ENCODE peak calls at places on chromosomes 13 and 19, in six cellular contexts. F is breast epithelium, B is stomach, C is right lobe of liver, V is ovary, Y is spleen. U is an unnamed sample.
A peak's percentile ranks its signal among the peaks of the same experiment; 100 is the strongest.

GRCh38 chr19:2219726-2220125 is 16.4 kb downstream of the PLEKHJ1 start:
- DNase-seq in C (no peak), V (no peak), B (no peak), F (no peak), Y (no peak), U (no peak)

GRCh38 chr13:111183959-111184684 is 69.0 kb downstream of the ARHGEF7 start:
- DNase-seq in B (no peak), Y (no peak), C (no peak), V (peak; percentile 59), F (no peak), U (no peak)

GRCh38 chr13:44155422-44156293 is 218.0 kb upstream of the SERP2 start:
- DNase-seq in V (peak; percentile 70), B (peak; percentile 70), C (no peak), F (peak; percentile 57), Y (no peak), U (peak; percentile 61)

GRCh38 chr19:12112238-12112637 is 27.9 kb downstream of the ZNF20 start:
- DNase-seq in Y (no peak), B (no peak), C (no peak), F (no peak), V (no peak), U (no peak)

GRCh38 chr13:71218960-71219359 is 648.0 kb downstream of the DACH1 start:
- DNase-seq in Y (no peak), B (no peak), V (no peak), C (no peak), F (no peak), U (no peak)

GRCh38 chr13:111361873-111362648 is 41.6 kb downstream of the TEX29 start:
- DNase-seq in Y (peak; percentile 46), F (no peak), C (no peak), B (peak; percentile 20), V (no peak), U (no peak)

GRCh38 chr13:98599502-98600328 is 22.8 kb upstream of the STK24 start:
- DNase-seq in V (no peak), C (no peak), F (no peak), Y (no peak), B (no peak), U (no peak)

GRCh38 chr13:110876592-110876991 is 38.3 kb downstream of the ANKRD10 start:
- DNase-seq in Y (no peak), C (no peak), B (no peak), V (no peak), F (no peak), U (no peak)

GRCh38 chr19:28140201-28140600 is 1072.8 kb downstream of the UQCRFS1 start:
- DNase-seq in Y (no peak), F (no peak), B (no peak), V (no peak), C (no peak), U (no peak)

GRCh38 chr19:31160346-31160926 is 188.8 kb downstream of the TSHZ3 start:
- DNase-seq in C (no peak), V (no peak), F (no peak), Y (no peak), B (no peak), U (no peak)

GRCh38 chr13:42181381-42181953 is 90.5 kb upstream of the AKAP11 start:
- DNase-seq in V (no peak), Y (no peak), F (no peak), C (no peak), B (no peak), U (no peak)

GRCh38 chr13:52599037-52599852 is 43.0 kb upstream of the HNRNPA1L2 start:
- DNase-seq in C (no peak), Y (no peak), V (no peak), F (no peak), B (no peak), U (no peak)

GRCh38 chr13:107329991-107330390 is 762.1 kb upstream of the ARGLU1 start:
- DNase-seq in B (no peak), F (no peak), C (no peak), Y (no peak), V (no peak), U (no peak)

GRCh38 chr13:65057986-65058385 is 2172.2 kb downstream of the PCDH9 start:
- DNase-seq in F (no peak), C (no peak), Y (no peak), V (no peak), B (no peak), U (no peak)

GRCh38 chr19:1717970-1718264 is 35.4 kb upstream of the ONECUT3 start:
- DNase-seq in B (no peak), Y (no peak), F (no peak), C (no peak), V (no peak), U (no peak)

GRCh38 chr19:55638864-55639359 is 1.9 kb upstream of the ZNF580 start:
- DNase-seq in C (no peak), B (no peak), V (no peak), Y (no peak), F (no peak), U (peak; percentile 37)

GRCh38 chr13:80871481-80871880 is 530.6 kb upstream of the SPRY2 start:
- DNase-seq in V (no peak), C (no peak), Y (no peak), F (no peak), B (no peak), U (no peak)

GRCh38 chr19:42170715-42171114 is 38.5 kb upstream of the POU2F2 start:
- DNase-seq in C (no peak), Y (no peak), B (no peak), F (no peak), V (no peak), U (no peak)

GRCh38 chr13:114264886-114265611 is 16.4 kb upstream of the UPF3A start:
- DNase-seq in F (no peak), V (no peak), C (no peak), Y (no peak), B (no peak), U (no peak)

GRCh38 chr13:114263590-114263989 is 17.8 kb upstream of the UPF3A start:
- DNase-seq in V (no peak), F (no peak), B (no peak), C (no peak), Y (no peak), U (no peak)

GRCh38 chr13:114269281-114269770 is 12.1 kb upstream of the UPF3A start:
- DNase-seq in V (no peak), C (no peak), B (no peak), Y (no peak), F (no peak), U (no peak)

GRCh38 chr13:114268344-114269280 is 12.8 kb upstream of the UPF3A start:
- DNase-seq in B (no peak), V (no peak), C (no peak), F (no peak), Y (no peak), U (no peak)

GRCh38 chr13:114266241-114266640 is 15.2 kb upstream of the UPF3A start:
- DNase-seq in Y (no peak), B (no peak), C (no peak), V (no peak), F (no peak), U (no peak)
- H3K36me3 ChIP-seq in Y (peaks cover 87% of the 10 kb centered on the region), B (peaks cover 93% of the 10 kb centered on the region), C (peaks cover 68% of the 10 kb centered on the region), V (no peaks in the 10 kb centered on the region), F (no peaks in the 10 kb centered on the region), U (peaks cover 98% of the 10 kb centered on the region)

GRCh38 chr13:100589178-100589725 is 663 bp upstream of the GGACT start:
- DNase-seq in F (no peak), V (no peak), C (no peak), Y (no peak), B (no peak), U (no peak)

GRCh38 chr13:100584901-100585300 is 3.7 kb downstream of the GGACT start:
- DNase-seq in B (no peak), V (no peak), F (no peak), Y (no peak), C (no peak), U (no peak)

GRCh38 chr13:100594255-100594654 is 5.7 kb upstream of the GGACT start:
- DNase-seq in C (no peak), Y (no peak), F (no peak), B (no peak), V (no peak), U (no peak)

DNA sequence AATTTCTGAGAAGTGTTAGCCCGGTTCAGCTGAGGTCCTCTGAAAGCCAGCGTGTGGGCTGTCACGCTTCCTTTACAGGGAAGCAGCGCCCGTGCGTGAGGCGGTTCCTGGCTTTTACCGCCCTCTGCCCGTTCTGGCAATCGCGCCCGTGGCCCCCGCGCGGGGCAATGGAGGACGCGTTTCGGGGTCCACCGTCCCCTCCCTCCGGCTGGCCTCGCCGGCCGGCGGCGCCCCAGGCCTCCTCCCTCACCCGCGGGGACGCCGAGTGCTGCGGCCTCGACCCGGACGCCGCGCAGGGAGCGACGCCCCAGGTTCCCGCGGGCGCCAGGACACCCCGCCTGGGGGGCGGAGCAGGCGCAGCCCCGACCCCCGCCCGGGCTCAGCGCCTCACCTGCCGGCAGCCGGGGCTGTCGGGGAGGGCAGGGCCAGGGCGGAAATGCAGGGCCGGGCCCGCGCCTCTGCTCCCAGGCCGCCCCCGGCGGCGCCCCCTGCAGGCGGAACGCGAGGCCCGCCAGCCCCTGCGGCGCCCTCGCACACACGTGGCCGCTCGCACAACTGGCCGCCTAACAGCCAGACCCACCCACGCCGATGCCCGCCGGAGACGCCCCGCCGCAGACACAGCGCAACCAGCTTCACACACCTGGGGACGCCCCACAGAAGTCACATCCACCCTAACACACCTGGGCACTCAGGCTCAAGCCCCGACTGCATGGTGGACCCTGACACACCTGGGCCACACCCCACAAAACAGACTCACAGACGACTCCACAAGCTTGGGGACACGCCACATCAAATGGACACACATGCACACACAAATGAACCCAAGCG is at the start of gene GGACT:
- DNase-seq in F (peak; percentile 66), Y (peak; percentile 96), B (peak; percentile 79), V (peak; percentile 88), C (peak; percentile 75), U (peak; percentile 66)
- TF ChIP-seq POLR2A in F (no peak), Y (no peak), B (no peak), V (no peak), C (peak; percentile 58), U (no peak)

GRCh38 chr19:35744335-35744687 is 907 bp downstream of the U2AF1L4 start:
- DNase-seq in Y (no peak), C (no peak), F (no peak), B (no peak), V (no peak), U (no peak)

GRCh38 chr19:35745328-35746086 is at the start of the genes PSENEN and U2AF1L4:
- DNase-seq in V (peak; percentile 98), Y (peak; percentile 99), B (peak; percentile 98), F (peak; percentile 97), C (peak; percentile 98), U (peak; percentile 98)

GRCh38 chr19:35744688-35745327 is 410 bp downstream of the U2AF1L4 start:
- DNase-seq in C (peak; percentile 98), B (peak; percentile 96), Y (peak; percentile 98), V (peak; percentile 95), F (peak; percentile 95), U (peak; percentile 96)

GRCh38 chr19:35746556-35746955 is 1.1 kb downstream of the PSENEN start:
- DNase-seq in V (no peak), B (no peak), F (no peak), Y (no peak), C (no peak), U (no peak)

DNA sequence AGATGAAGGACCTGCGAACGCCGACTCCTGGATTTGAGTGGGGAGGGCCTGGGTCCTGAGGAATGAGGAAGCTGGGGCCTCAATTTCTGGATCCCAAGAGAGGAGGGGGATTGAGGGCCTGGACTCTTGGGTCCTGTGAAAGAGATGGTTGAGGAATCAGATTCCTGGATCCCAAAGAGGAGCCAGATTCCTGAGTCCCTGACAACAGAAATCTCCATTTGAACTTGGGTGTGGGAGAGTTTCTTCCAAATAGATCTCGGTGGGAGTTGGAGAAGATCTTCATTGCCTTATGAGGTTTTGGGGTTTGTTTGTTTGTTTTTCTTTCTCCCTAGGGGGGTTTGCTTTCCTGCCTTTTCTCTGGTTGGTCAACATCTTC is 624 bp downstream of the PSENEN start:
- DNase-seq in B (no peak), Y (no peak), F (no peak), C (no peak), V (no peak), U (no peak)
- H3K4me1 ChIP-seq in B (peaks cover 60% of the 10 kb centered on the region), Y (peaks cover 31% of the 10 kb centered on the region), F (peaks cover 3% of the 10 kb centered on the region), C (peaks cover 6% of the 10 kb centered on the region), V (peaks cover 12% of the 10 kb centered on the region), U (peaks cover 10% of the 10 kb centered on the region)

GRCh38 chr19:5609881-5610280 is 12.7 kb downstream of the SAFB2 start:
- DNase-seq in C (no peak), V (peak; percentile 22), B (no peak), Y (no peak), F (no peak), U (no peak)
- H3K36me3 ChIP-seq in C (peaks cover 82% of the 10 kb centered on the region), V (no peaks in the 10 kb centered on the region), B (peaks cover 93% of the 10 kb centered on the region), Y (peaks cover 93% of the 10 kb centered on the region), F (peaks cover 8% of the 10 kb centered on the region), U (peaks cover 7% of the 10 kb centered on the region)